ENCODE peak calls at places on chromosomes 3 and 15, in nine cellular contexts. E is body of pancreas, W is cardiac muscle cell, V is tibial artery, B is AG04450, Y is colonic mucosa, Q is endothelial cell of umbilical vein, M is heart right ventricle, D is neural progenitor cell. H is an unnamed sample.

GRCh38 chr3:129000742-129001100 is 383 bp upstream of the EFCC1 start:
- DNase-seq in Y (no peak), D (peak; percentile 46), B (no peak), W (no peak), V (no peak), M (no peak), E (no peak), Q (peak; percentile 16), H (no peak)

GRCh38 chr3:51921081-51921578 is 18.0 kb upstream of the IQCF1 start:
- DNase-seq in W (no peak), Y (no peak), V (no peak), M (no peak), D (no peak), B (no peak), E (no peak), Q (no peak), H (no peak)

GRCh38 chr15:45631831-45632230 is 3.0 kb upstream of the SQOR start:
- DNase-seq in B (no peak), M (no peak), Q (no peak), E (no peak), Y (no peak), W (no peak), V (no peak), D (no peak), H (no peak)

GRCh38 chr15:40902605-40903561 is 8.6 kb downstream of the VPS18 start:
- DNase-seq in D (peak; percentile 2), M (no peak), V (no peak), E (no peak), B (no peak), Q (no peak), W (peak; percentile 59), Y (no peak), H (no peak)

GRCh38 chr3:42703695-42704025 is 1.1 kb upstream of the HHATL start:
- DNase-seq in E (no peak), M (no peak), V (peak; percentile 43), Q (no peak), Y (no peak), B (no peak), D (no peak), W (no peak), H (no peak)

GRCh38 chr15:68014219-68014618 is 39.9 kb upstream of the PIAS1 start:
- DNase-seq in E (no peak), W (no peak), M (no peak), Q (no peak), V (no peak), Y (no peak), B (no peak), D (no peak), H (no peak)

GRCh38 chr3:99808163-99808794 is 9.4 kb upstream of the CMSS1 start:
- DNase-seq in D (peak; percentile 73), B (peak; percentile 71), W (peak; percentile 88), Q (peak; percentile 86), V (peak; percentile 66), Y (peak; percentile 48), M (peak; percentile 39), E (peak; percentile 59), H (no peak)

GRCh38 chr15:39788800-39789565 is 6.3 kb upstream of the FSIP1 start:
- DNase-seq in D (no peak), B (peak; percentile 43), Y (no peak), V (no peak), E (no peak), M (no peak), W (peak; percentile 36), Q (no peak), H (no peak)

GRCh38 chr3:115760722-115761121 is 137.4 kb downstream of the GAP43 start:
- DNase-seq in M (no peak), Y (no peak), B (no peak), W (no peak), E (no peak), V (no peak), D (no peak), Q (no peak), H (no peak)

GRCh38 chr3:69433016-69433937 is 47.4 kb upstream of the FRMD4B start:
- DNase-seq in W (peak; percentile 21), Q (no peak), D (no peak), E (no peak), M (no peak), Y (no peak), B (no peak), V (no peak), H (no peak)

GRCh38 chr3:128383316-128384235 is 83.1 kb downstream of the DNAJB8 start:
- DNase-seq in Q (peak; percentile 86), M (peak; percentile 67), V (peak; percentile 87), D (no peak), E (peak; percentile 92), Y (peak; percentile 93), W (peak; percentile 47), B (no peak), H (peak; percentile 79)

DNA sequence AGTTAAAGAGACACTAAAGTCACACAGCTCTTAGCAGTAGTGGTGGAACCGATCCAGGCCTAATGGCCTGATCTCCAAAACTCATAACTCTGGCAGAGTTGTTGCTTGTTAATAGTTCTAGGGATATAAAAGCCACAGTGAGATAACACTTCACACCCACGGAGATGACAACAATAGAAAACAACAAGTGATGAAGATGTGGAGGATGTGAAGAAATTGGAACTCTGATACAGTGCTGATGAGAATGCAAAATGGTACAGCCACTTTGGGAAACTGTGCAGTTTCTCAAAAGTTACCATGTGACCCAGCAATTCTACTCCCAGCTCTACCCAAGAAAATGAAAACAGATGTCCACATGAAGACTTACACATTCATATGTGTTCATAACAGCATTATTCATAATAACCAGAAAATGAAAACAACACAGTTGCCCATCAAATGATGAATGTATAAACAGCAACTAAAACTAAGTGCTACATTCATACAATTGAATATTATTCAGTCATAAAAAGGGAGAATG is 3.9 kb downstream of the CMTM7 start:
- DNase-seq in B (no peak), V (no peak), E (no peak), Q (no peak), Y (no peak), D (no peak), W (peak; percentile 52), M (no peak), H (no peak)
- TF ChIP-seq CTCF in B (no peak), V (no peak), E (no peak), Q (no peak), Y (no peak), D (no peak), W (no peak), M (no peak), H (no peak)

GRCh38 chr15:80371924-80372323 is 32.3 kb upstream of the ARNT2 start:
- DNase-seq in V (no peak), Y (no peak), M (no peak), E (no peak), D (no peak), W (no peak), B (no peak), Q (no peak), H (no peak)
- H3K4me3 ChIP-seq in V (no peak overlapping the region), Y (no peak overlapping the region), M (no peak overlapping the region), E (no peak overlapping the region), D (no peak overlapping the region), W (no peak overlapping the region), B (no peak overlapping the region), Q (no peak overlapping the region), H (no peak overlapping the region)

DNA sequence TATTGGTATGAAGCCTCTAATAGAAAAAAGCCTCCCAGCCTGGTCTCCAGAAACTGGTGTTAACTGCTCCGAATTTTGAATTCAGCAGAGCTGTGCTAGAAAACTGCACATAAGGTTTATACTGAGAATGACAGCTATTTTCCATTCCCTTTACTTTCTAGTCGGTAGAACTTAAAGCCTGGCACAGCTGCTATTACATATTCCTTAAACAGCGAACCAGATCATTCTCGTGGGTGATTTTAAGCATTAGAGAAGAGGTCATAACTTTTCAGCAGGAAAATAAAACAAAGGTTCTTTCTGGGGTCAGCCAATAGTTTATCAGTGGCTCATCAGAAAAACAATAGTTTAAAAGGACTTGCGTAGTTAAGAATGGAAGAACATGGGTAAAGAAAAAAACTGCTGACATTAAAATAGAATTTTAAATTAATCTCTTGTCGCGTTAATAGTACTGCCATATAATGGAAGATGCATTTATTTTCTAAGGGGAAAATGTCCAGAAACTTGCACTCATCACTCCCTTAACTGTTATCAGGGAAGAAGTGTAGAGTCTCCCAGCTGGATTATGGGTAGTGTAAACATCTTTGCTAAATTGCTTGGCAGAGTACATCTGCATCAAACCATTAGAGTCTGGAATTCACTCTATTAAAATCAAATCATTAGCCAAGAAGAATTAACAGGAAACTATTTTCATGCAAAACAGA is 7.9 kb downstream of the VGLL4 start:
- DNase-seq in W (no peak), B (no peak), V (no peak), D (no peak), Q (peak; percentile 72), M (no peak), Y (no peak), E (no peak), H (no peak)
- H3K27ac ChIP-seq in W (no peak overlapping the region), B (no peak overlapping the region), V (peak overlapping the region; percentile 30), D (no peak overlapping the region), Q (peak overlapping the region; percentile 58), M (peak overlapping the region; percentile 95), Y (no peak overlapping the region), E (no peak overlapping the region), H (peak overlapping the region; percentile 70)

DNA sequence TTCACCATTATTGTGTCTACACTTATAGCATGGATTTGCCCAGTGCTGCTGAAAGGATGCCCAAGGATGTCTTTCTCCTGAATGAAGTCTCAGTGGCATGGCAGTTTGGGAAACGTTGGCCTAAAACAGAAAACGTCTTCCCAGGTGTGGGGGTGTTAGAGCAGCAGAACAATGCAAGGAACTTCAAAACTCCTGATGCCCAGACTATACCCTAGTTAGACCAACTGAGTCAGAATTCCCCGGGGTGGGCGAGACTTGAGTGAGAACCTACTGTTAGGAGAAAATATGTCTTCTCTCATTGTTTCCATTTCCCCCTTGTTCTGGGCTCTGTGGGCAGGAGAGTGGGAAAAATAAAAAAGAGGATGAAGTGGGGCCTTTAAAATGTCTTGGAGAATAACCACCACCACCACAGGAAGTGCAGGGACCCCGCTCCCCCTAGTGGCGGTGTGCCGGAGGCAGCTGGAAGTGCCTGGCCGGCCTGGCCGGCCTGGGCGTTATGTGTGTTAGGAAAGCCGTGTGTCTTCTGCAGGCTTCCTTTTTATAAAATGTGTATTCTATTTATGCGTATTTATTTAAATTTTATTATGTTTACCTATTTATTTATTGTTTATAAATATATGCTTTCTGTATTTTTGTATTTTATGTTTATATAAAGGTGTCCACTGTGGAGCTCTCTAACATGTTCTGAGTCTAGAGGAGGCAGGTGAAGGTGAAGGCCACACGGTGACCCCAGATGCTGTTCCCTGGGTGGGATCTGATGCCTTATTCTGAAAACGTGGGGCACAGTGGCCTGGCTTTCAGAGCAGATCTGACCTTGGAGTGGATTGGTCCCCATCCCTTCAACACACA is 104.5 kb upstream of the SLC7A14 start:
- DNase-seq in Q (no peak), Y (peak; percentile 72), V (no peak), E (peak; percentile 67), M (peak; percentile 57), W (peak; percentile 65), D (peak; percentile 76), B (no peak), H (peak; percentile 79)
- TF ChIP-seq CTCF in Q (peak; percentile 59), Y (peak; percentile 67), V (peak; percentile 27), E (peak; percentile 64), M (peak; percentile 74), W (peak; percentile 72), D (peak; percentile 79), B (peak; percentile 71), H (peak; percentile 59)

GRCh38 chr3:71447803-71448202 is 135.7 kb downstream of the FOXP1 start:
- DNase-seq in W (no peak), M (no peak), Q (no peak), Y (no peak), V (no peak), D (no peak), E (no peak), B (no peak), H (no peak)
- H3K4me3 ChIP-seq in W (no peak overlapping the region), M (no peak overlapping the region), Q (no peak overlapping the region), Y (no peak overlapping the region), V (no peak overlapping the region), D (no peak overlapping the region), E (no peak overlapping the region), B (no peak overlapping the region), H (no peak overlapping the region)